ENCODE peak calls at places on chromosome 17, in seven cellular contexts. O, L, A, Z, V, P and U are unnamed samples.
A peak's percentile ranks its signal among the peaks of the same experiment; 100 is the strongest.

GRCh38 chr17:38511126-38512108 is 83.2 kb downstream of the ARHGAP23 start:
- DNase-seq in Z (no peak), A (no peak), V (no peak), O (peak; percentile 62), P (no peak), L (no peak), U (no peak)

GRCh38 chr17:31492880-31493655 is 101.6 kb downstream of the RAB11FIP4 start:
- DNase-seq in Z (peak; percentile 56), P (peak; percentile 43), A (peak; percentile 58), V (peak; percentile 63), O (no peak), L (peak; percentile 38), U (no peak)

GRCh38 chr17:32298721-32299578 is 33.3 kb downstream of the RHBDL3 start:
- DNase-seq in P (no peak), L (no peak), V (no peak), A (no peak), Z (no peak), O (no peak), U (no peak)

GRCh38 chr17:50871369-50871768 is 5.2 kb upstream of the TOB1 start:
- DNase-seq in O (no peak), V (no peak), A (no peak), Z (no peak), P (no peak), L (no peak), U (no peak)

GRCh38 chr17:53186004-53186403 is 636.7 kb upstream of the KIF2B start:
- DNase-seq in Z (no peak), O (no peak), P (no peak), V (no peak), A (no peak), L (no peak), U (no peak)

GRCh38 chr17:77802811-77803220 is 155.7 kb upstream of the TNRC6C start:
- DNase-seq in Z (no peak), V (no peak), L (no peak), A (no peak), O (peak; percentile 76), P (no peak), U (peak; percentile 47)

GRCh38 chr17:61324540-61324868 is 75.1 kb upstream of the TBX2 start:
- DNase-seq in O (no peak), P (no peak), Z (no peak), L (no peak), V (no peak), A (no peak), U (no peak)

GRCh38 chr17:39092672-39093250 is 58.7 kb downstream of the PLXDC1 start:
- DNase-seq in Z (no peak), V (no peak), P (no peak), A (no peak), L (no peak), O (no peak), U (no peak)

GRCh38 chr17:39695089-39695474 is 4.8 kb upstream of the ERBB2 start:
- DNase-seq in P (no peak), L (no peak), A (no peak), O (no peak), V (no peak), Z (no peak), U (no peak)

GRCh38 chr17:72802726-72803125 is 289.8 kb downstream of the SLC39A11 start:
- DNase-seq in P (no peak), O (no peak), Z (no peak), L (no peak), V (no peak), A (no peak), U (no peak)

GRCh38 chr17:14091367-14091766 is 22.1 kb downstream of the COX10 start:
- DNase-seq in P (no peak), L (no peak), V (no peak), O (no peak), Z (no peak), A (no peak), U (no peak)

GRCh38 chr17:34633351-34633750 is 54.0 kb downstream of the TMEM132E start:
- DNase-seq in V (no peak), A (no peak), P (no peak), O (no peak), L (no peak), Z (no peak), U (peak; percentile 37)

GRCh38 chr17:50414808-50415207 is 11.2 kb upstream of the ACSF2 start:
- DNase-seq in P (no peak), O (no peak), Z (no peak), A (no peak), L (no peak), V (no peak), U (no peak)

GRCh38 chr17:21357281-21357680 is 18.9 kb upstream of the KCNJ12 start:
- DNase-seq in A (no peak), Z (no peak), P (no peak), L (no peak), O (no peak), V (no peak), U (peak; percentile 36)

GRCh38 chr17:64146418-64147109 is 16.6 kb upstream of the ERN1 start:
- DNase-seq in P (peak; percentile 65), L (peak; percentile 64), O (no peak), Z (peak; percentile 60), V (peak; percentile 69), A (no peak), U (peak; percentile 73)

GRCh38 chr17:48023408-48024148 is 14.0 kb downstream of the COPZ2 start:
- DNase-seq in L (peak; percentile 64), P (peak; percentile 92), A (no peak), O (peak; percentile 69), V (peak; percentile 33), Z (peak; percentile 84), U (peak; percentile 97)

GRCh38 chr17:21285164-21286065 is 904 bp downstream of the MAP2K3 start:
- DNase-seq in O (peak; percentile 47), L (no peak), Z (peak; percentile 51), P (peak; percentile 61), A (no peak), V (no peak), U (peak; percentile 64)

GRCh38 chr17:17205368-17206148 is 575 bp downstream of the PLD6 start:
- DNase-seq in A (peak; percentile 23), P (peak; percentile 73), O (peak; percentile 61), Z (peak; percentile 72), V (peak; percentile 67), L (peak; percentile 42), U (peak; percentile 80)

GRCh38 chr17:81251091-81251942 is 12.2 kb downstream of the NDUFAF8 start:
- DNase-seq in O (no peak), Z (peak; percentile 72), A (no peak), P (no peak), L (no peak), V (no peak), U (no peak)

GRCh38 chr17:75749545-75750389 is 15.2 kb downstream of the GALK1 start:
- DNase-seq in L (peak; percentile 96), O (peak; percentile 85), V (peak; percentile 85), A (no peak), P (peak; percentile 89), Z (peak; percentile 89), U (peak; percentile 89)

GRCh38 chr17:383771-384621 is 31.4 kb upstream of the RPH3AL start:
- DNase-seq in L (no peak), P (no peak), O (no peak), Z (no peak), V (no peak), A (no peak), U (no peak)

GRCh38 chr17:9780552-9780951 is 10.8 kb downstream of the DHRS7C start:
- DNase-seq in L (no peak), A (no peak), P (no peak), V (no peak), Z (no peak), O (no peak), U (no peak)

GRCh38 chr17:74923538-74924249 is 379 bp upstream of the OTOP2 start:
- DNase-seq in A (no peak), P (peak; percentile 81), O (peak; percentile 62), V (peak; percentile 89), L (peak; percentile 48), Z (peak; percentile 78), U (peak; percentile 65)

GRCh38 chr17:65434878-65435277 is 126.6 kb downstream of the AXIN2 start:
- DNase-seq in Z (no peak), O (no peak), L (no peak), V (no peak), P (no peak), A (no peak), U (no peak)
- H3K9me3 ChIP-seq in Z (peaks cover 4% of the 10 kb centered on the region), O (no peaks in the 10 kb centered on the region), L (no peaks in the 10 kb centered on the region), V (no peaks in the 10 kb centered on the region), P (no peaks in the 10 kb centered on the region), A (no peaks in the 10 kb centered on the region), U (no peaks in the 10 kb centered on the region)

DNA sequence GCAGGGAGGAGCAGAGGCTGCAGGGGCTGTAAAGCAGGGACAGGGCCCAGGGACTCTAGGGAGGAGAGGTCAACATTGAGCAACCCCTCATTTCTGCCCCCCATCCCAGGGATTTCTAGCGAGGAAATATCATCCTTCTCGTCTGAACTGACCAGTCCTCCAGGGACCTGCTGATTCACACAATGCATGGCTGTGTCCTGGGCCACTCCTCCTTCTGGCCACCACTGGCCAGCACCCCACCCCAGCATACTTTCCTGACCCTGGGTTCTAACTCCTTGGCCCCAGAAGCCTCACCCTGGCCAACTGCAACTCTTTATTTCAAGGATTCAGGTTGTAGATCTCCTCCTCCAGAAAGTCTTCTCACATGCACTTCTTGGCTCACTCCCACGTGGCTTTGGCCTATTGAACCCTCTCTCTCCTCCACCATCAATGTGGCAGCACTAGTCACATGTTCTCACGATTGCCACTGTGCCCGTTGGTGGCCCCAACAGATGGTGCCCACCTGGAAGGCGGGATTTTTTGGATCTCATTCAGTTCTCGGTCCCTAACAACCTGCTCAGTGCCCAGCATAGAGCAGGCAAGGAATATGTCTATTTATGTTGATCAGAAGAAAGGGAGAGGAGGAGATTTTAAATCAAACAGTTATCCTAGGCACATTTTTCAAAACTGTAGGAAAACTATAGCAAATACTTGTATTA is 41.5 kb downstream of the CUEDC1 start:
- DNase-seq in A (no peak), O (no peak), Z (no peak), L (no peak), P (no peak), V (no peak), U (no peak)
- H3K27ac ChIP-seq in A (no peak overlapping the region), O (peak overlapping the region; percentile 57), Z (peak overlapping the region; percentile 91), L (peak overlapping the region; percentile 89), P (peak overlapping the region; percentile 85), V (no peak overlapping the region), U (peak overlapping the region; percentile 85)

DNA sequence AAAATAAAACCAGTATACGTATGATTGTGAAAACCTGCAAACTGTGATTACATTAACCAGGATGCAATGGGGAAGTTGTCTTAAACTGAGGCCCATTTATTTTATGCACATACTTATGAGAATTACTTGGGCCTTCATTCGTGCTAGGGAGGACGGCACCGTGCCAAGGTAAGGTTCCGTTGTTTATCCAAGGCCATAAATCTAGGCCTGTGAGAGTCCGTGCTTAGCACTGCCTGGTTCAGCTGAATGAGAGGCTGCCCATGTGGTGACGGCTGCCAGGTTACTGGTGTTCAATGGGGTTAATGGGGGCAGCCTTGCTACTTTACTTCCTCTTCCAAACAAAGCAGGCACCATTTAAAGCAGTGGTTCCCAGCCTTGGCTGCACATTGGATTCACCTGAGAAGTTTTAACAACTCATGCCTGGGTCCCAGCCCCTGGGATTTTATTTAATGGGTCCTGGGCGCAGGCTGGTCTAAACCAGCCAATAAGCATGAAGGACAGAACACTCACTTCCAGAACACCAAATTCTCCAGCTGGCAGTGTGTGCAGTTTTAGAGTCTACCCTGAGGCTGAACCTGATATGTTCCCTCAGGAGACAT is 135.0 kb upstream of the NOL11 start:
- DNase-seq in P (peak; percentile 94), V (no peak), L (no peak), A (no peak), Z (peak; percentile 79), O (peak; percentile 37), U (peak; percentile 73)
- TF ChIP-seq POLR2A in P (no peak), V (no peak), L (no peak), A (no peak), Z (no peak), O (no peak), U (no peak)

GRCh38 chr17:22511431-22511830 is 819.1 kb downstream of the KCNJ18 start:
- DNase-seq in V (no peak), A (no peak), P (no peak), Z (no peak), O (no peak), L (no peak), U (no peak)
- H3K9me3 ChIP-seq in V (no peaks in the 10 kb centered on the region), A (no peaks in the 10 kb centered on the region), P (no peaks in the 10 kb centered on the region), Z (no peaks in the 10 kb centered on the region), O (no peaks in the 10 kb centered on the region), L (no peaks in the 10 kb centered on the region), U (no peaks in the 10 kb centered on the region)